ENCODE peak calls at places on chromosome 6, in nine cellular contexts. One of them, this sample, is unnamed.
A peak's percentile ranks its signal among the peaks of the same experiment; 100 is the strongest.

GRCh38 chr6:14084388-14084787 is 33.2 kb upstream of the CD83 start:
- DNase-seq in H1: no peak
- DNase-seq in breast epithelium: no peak
- DNase-seq in heart left ventricle: no peak
- DNase-seq in HCT116: no peak
- DNase-seq in Peyer's patch: no peak
- DNase-seq in IMR-90: no peak
- DNase-seq in endothelial cell of umbilical vein: no peak
- DNase-seq in body of pancreas: no peak
- DNase-seq in this sample: no peak

GRCh38 chr6:115618311-115618710 is 442.4 kb downstream of the FRK start:
- DNase-seq in H1: no peak
- DNase-seq in breast epithelium: no peak
- DNase-seq in heart left ventricle: no peak
- DNase-seq in HCT116: no peak
- DNase-seq in Peyer's patch: no peak
- DNase-seq in IMR-90: no peak
- DNase-seq in endothelial cell of umbilical vein: no peak
- DNase-seq in body of pancreas: no peak
- DNase-seq in this sample: no peak

GRCh38 chr6:149032599-149033405 is 284.7 kb upstream of the TAB2 start:
- DNase-seq in H1: no peak
- DNase-seq in breast epithelium: no peak
- DNase-seq in heart left ventricle: no peak
- DNase-seq in HCT116: no peak
- DNase-seq in Peyer's patch: no peak
- DNase-seq in IMR-90: peak; percentile 84
- DNase-seq in endothelial cell of umbilical vein: no peak
- DNase-seq in body of pancreas: peak; percentile 28
- DNase-seq in this sample: no peak

GRCh38 chr6:56953597-56954388 is 1.1 kb upstream of the BEND6 start:
- DNase-seq in H1: peak; percentile 72
- DNase-seq in breast epithelium: no peak
- DNase-seq in heart left ventricle: no peak
- DNase-seq in HCT116: no peak
- DNase-seq in Peyer's patch: no peak
- DNase-seq in IMR-90: no peak
- DNase-seq in endothelial cell of umbilical vein: peak; percentile 19
- DNase-seq in body of pancreas: no peak
- DNase-seq in this sample: no peak

GRCh38 chr6:36735110-36735971 is 37.7 kb downstream of the RAB44 start:
- DNase-seq in H1: no peak
- DNase-seq in breast epithelium: no peak
- DNase-seq in heart left ventricle: peak; percentile 88
- DNase-seq in HCT116: no peak
- DNase-seq in Peyer's patch: no peak
- DNase-seq in IMR-90: peak; percentile 76
- DNase-seq in endothelial cell of umbilical vein: peak; percentile 68
- DNase-seq in body of pancreas: peak; percentile 68
- DNase-seq in this sample: no peak

GRCh38 chr6:46781478-46782378 is 11.5 kb upstream of the MEP1A start:
- DNase-seq in H1: no peak
- DNase-seq in breast epithelium: no peak
- DNase-seq in heart left ventricle: peak; percentile 52
- DNase-seq in HCT116: peak; percentile 58
- DNase-seq in Peyer's patch: peak; percentile 30
- DNase-seq in IMR-90: peak; percentile 50
- DNase-seq in endothelial cell of umbilical vein: peak; percentile 63
- DNase-seq in body of pancreas: peak; percentile 52
- DNase-seq in this sample: no peak

GRCh38 chr6:1599469-1599868 is 10.2 kb upstream of the FOXC1 start:
- DNase-seq in H1: no peak
- DNase-seq in breast epithelium: no peak
- DNase-seq in heart left ventricle: no peak
- DNase-seq in HCT116: no peak
- DNase-seq in Peyer's patch: no peak
- DNase-seq in IMR-90: no peak
- DNase-seq in endothelial cell of umbilical vein: no peak
- DNase-seq in body of pancreas: no peak
- DNase-seq in this sample: no peak

GRCh38 chr6:53496100-53496499 is 48.8 kb downstream of the GCLC start:
- DNase-seq in H1: no peak
- DNase-seq in breast epithelium: no peak
- DNase-seq in heart left ventricle: no peak
- DNase-seq in HCT116: no peak
- DNase-seq in Peyer's patch: no peak
- DNase-seq in IMR-90: no peak
- DNase-seq in endothelial cell of umbilical vein: no peak
- DNase-seq in body of pancreas: no peak
- DNase-seq in this sample: no peak

GRCh38 chr6:137286926-137287325 is 67.7 kb upstream of the IFNGR1 start:
- DNase-seq in H1: no peak
- DNase-seq in breast epithelium: no peak
- DNase-seq in heart left ventricle: no peak
- DNase-seq in HCT116: no peak
- DNase-seq in Peyer's patch: no peak
- DNase-seq in IMR-90: peak; percentile 30
- DNase-seq in endothelial cell of umbilical vein: no peak
- DNase-seq in body of pancreas: no peak
- DNase-seq in this sample: no peak

GRCh38 chr6:161407581-161407980 is 133.7 kb upstream of the AGPAT4 start:
- DNase-seq in H1: no peak
- DNase-seq in breast epithelium: no peak
- DNase-seq in heart left ventricle: no peak
- DNase-seq in HCT116: no peak
- DNase-seq in Peyer's patch: no peak
- DNase-seq in IMR-90: peak; percentile 66
- DNase-seq in endothelial cell of umbilical vein: no peak
- DNase-seq in body of pancreas: no peak
- DNase-seq in this sample: no peak

GRCh38 chr6:26342106-26342999 is 22.6 kb upstream of the BTN3A2 start:
- DNase-seq in H1: no peak
- DNase-seq in breast epithelium: no peak
- DNase-seq in heart left ventricle: no peak
- DNase-seq in HCT116: no peak
- DNase-seq in Peyer's patch: no peak
- DNase-seq in IMR-90: peak; percentile 55
- DNase-seq in endothelial cell of umbilical vein: no peak
- DNase-seq in body of pancreas: no peak
- DNase-seq in this sample: no peak

GRCh38 chr6:84688187-84688878 is 76.1 kb downstream of the TBX18 start:
- DNase-seq in H1: no peak
- DNase-seq in breast epithelium: no peak
- DNase-seq in heart left ventricle: no peak
- DNase-seq in HCT116: no peak
- DNase-seq in Peyer's patch: no peak
- DNase-seq in IMR-90: no peak
- DNase-seq in endothelial cell of umbilical vein: no peak
- DNase-seq in body of pancreas: no peak
- DNase-seq in this sample: no peak

GRCh38 chr6:3367630-3368029 is 89.2 kb downstream of the SLC22A23 start:
- DNase-seq in H1: no peak
- DNase-seq in breast epithelium: no peak
- DNase-seq in heart left ventricle: no peak
- DNase-seq in HCT116: no peak
- DNase-seq in Peyer's patch: no peak
- DNase-seq in IMR-90: no peak
- DNase-seq in endothelial cell of umbilical vein: no peak
- DNase-seq in body of pancreas: no peak
- DNase-seq in this sample: no peak

GRCh38 chr6:130796313-130796905 is 30.8 kb upstream of the SMLR1 start:
- DNase-seq in H1: no peak
- DNase-seq in breast epithelium: no peak
- DNase-seq in heart left ventricle: peak; percentile 22
- DNase-seq in HCT116: no peak
- DNase-seq in Peyer's patch: no peak
- DNase-seq in IMR-90: peak; percentile 59
- DNase-seq in endothelial cell of umbilical vein: peak; percentile 95
- DNase-seq in body of pancreas: no peak
- DNase-seq in this sample: no peak

GRCh38 chr6:4466260-4466659 is 309.9 kb upstream of the CDYL start:
- DNase-seq in H1: no peak
- DNase-seq in breast epithelium: no peak
- DNase-seq in heart left ventricle: no peak
- DNase-seq in HCT116: no peak
- DNase-seq in Peyer's patch: no peak
- DNase-seq in IMR-90: peak; percentile 68
- DNase-seq in endothelial cell of umbilical vein: peak; percentile 76
- DNase-seq in body of pancreas: no peak
- DNase-seq in this sample: no peak

GRCh38 chr6:40996591-40997247 is 42.3 kb downstream of the UNC5CL start:
- DNase-seq in H1: no peak
- DNase-seq in breast epithelium: no peak
- DNase-seq in heart left ventricle: no peak
- DNase-seq in HCT116: no peak
- DNase-seq in Peyer's patch: no peak
- DNase-seq in IMR-90: peak; percentile 17
- DNase-seq in endothelial cell of umbilical vein: peak; percentile 86
- DNase-seq in body of pancreas: peak; percentile 89
- DNase-seq in this sample: no peak

GRCh38 chr6:148973809-148974208 is 227.0 kb downstream of the UST start:
- DNase-seq in H1: peak; percentile 36
- DNase-seq in breast epithelium: no peak
- DNase-seq in heart left ventricle: no peak
- DNase-seq in HCT116: peak; percentile 21
- DNase-seq in Peyer's patch: no peak
- DNase-seq in IMR-90: peak; percentile 66
- DNase-seq in endothelial cell of umbilical vein: no peak
- DNase-seq in body of pancreas: no peak
- DNase-seq in this sample: no peak

GRCh38 chr6:101226677-101227135 is 166.8 kb upstream of the GRIK2 start:
- DNase-seq in H1: peak; percentile 86
- DNase-seq in breast epithelium: no peak
- DNase-seq in heart left ventricle: no peak
- DNase-seq in HCT116: peak; percentile 32
- DNase-seq in Peyer's patch: no peak
- DNase-seq in IMR-90: peak; percentile 3
- DNase-seq in endothelial cell of umbilical vein: no peak
- DNase-seq in body of pancreas: no peak
- DNase-seq in this sample: no peak

GRCh38 chr6:150723857-150724256 is 124.2 kb downstream of the PLEKHG1 start:
- DNase-seq in H1: no peak
- DNase-seq in breast epithelium: no peak
- DNase-seq in heart left ventricle: no peak
- DNase-seq in HCT116: no peak
- DNase-seq in Peyer's patch: no peak
- DNase-seq in IMR-90: no peak
- DNase-seq in endothelial cell of umbilical vein: no peak
- DNase-seq in body of pancreas: no peak
- DNase-seq in this sample: no peak

GRCh38 chr6:63565058-63565726 is 7.1 kb upstream of the LOC128125822 start:
- DNase-seq in H1: no peak
- DNase-seq in breast epithelium: no peak
- DNase-seq in heart left ventricle: no peak
- DNase-seq in HCT116: no peak
- DNase-seq in Peyer's patch: no peak
- DNase-seq in IMR-90: no peak
- DNase-seq in endothelial cell of umbilical vein: no peak
- DNase-seq in body of pancreas: no peak
- DNase-seq in this sample: no peak

GRCh38 chr6:43391448-43392031 is 22.1 kb upstream of the ZNF318 start:
- DNase-seq in H1: no peak
- DNase-seq in breast epithelium: no peak
- DNase-seq in heart left ventricle: no peak
- DNase-seq in HCT116: no peak
- DNase-seq in Peyer's patch: no peak
- DNase-seq in IMR-90: no peak
- DNase-seq in endothelial cell of umbilical vein: no peak
- DNase-seq in body of pancreas: no peak
- DNase-seq in this sample: no peak

GRCh38 chr6:22709804-22710203 is 140.4 kb downstream of the HDGFL1 start:
- DNase-seq in H1: no peak
- DNase-seq in breast epithelium: no peak
- DNase-seq in heart left ventricle: no peak
- DNase-seq in HCT116: no peak
- DNase-seq in Peyer's patch: no peak
- DNase-seq in IMR-90: peak; percentile 50
- DNase-seq in endothelial cell of umbilical vein: no peak
- DNase-seq in body of pancreas: no peak
- DNase-seq in this sample: no peak
- H3K9me3 ChIP-seq in H1: no peaks in the 10 kb centered on the region
- H3K9me3 ChIP-seq in breast epithelium: no peaks in the 10 kb centered on the region
- H3K9me3 ChIP-seq in heart left ventricle: no peaks in the 10 kb centered on the region
- H3K9me3 ChIP-seq in HCT116: no peaks in the 10 kb centered on the region
- H3K9me3 ChIP-seq in Peyer's patch: no peaks in the 10 kb centered on the region
- H3K9me3 ChIP-seq in IMR-90: no peaks in the 10 kb centered on the region
- H3K9me3 ChIP-seq in endothelial cell of umbilical vein: no peaks in the 10 kb centered on the region
- H3K9me3 ChIP-seq in body of pancreas: no peaks in the 10 kb centered on the region
- H3K9me3 ChIP-seq in this sample: no peaks in the 10 kb centered on the region

GRCh38 chr6:138765896-138766487 is 7.6 kb upstream of the CCDC28A start:
- DNase-seq in H1: no peak
- DNase-seq in breast epithelium: no peak
- DNase-seq in heart left ventricle: no peak
- DNase-seq in HCT116: peak; percentile 29
- DNase-seq in Peyer's patch: no peak
- DNase-seq in IMR-90: peak; percentile 56
- DNase-seq in endothelial cell of umbilical vein: peak; percentile 64
- DNase-seq in body of pancreas: no peak
- DNase-seq in this sample: no peak
- TF ChIP-seq POLR2A in H1: no peak
- TF ChIP-seq POLR2A in breast epithelium: no peak
- TF ChIP-seq POLR2A in heart left ventricle: no peak
- TF ChIP-seq POLR2A in HCT116: no peak
- TF ChIP-seq POLR2A in Peyer's patch: no peak
- TF ChIP-seq POLR2A in IMR-90: no peak
- TF ChIP-seq POLR2A in endothelial cell of umbilical vein: no peak
- TF ChIP-seq POLR2A in body of pancreas: no peak
- TF ChIP-seq POLR2A in this sample: no peak

DNA sequence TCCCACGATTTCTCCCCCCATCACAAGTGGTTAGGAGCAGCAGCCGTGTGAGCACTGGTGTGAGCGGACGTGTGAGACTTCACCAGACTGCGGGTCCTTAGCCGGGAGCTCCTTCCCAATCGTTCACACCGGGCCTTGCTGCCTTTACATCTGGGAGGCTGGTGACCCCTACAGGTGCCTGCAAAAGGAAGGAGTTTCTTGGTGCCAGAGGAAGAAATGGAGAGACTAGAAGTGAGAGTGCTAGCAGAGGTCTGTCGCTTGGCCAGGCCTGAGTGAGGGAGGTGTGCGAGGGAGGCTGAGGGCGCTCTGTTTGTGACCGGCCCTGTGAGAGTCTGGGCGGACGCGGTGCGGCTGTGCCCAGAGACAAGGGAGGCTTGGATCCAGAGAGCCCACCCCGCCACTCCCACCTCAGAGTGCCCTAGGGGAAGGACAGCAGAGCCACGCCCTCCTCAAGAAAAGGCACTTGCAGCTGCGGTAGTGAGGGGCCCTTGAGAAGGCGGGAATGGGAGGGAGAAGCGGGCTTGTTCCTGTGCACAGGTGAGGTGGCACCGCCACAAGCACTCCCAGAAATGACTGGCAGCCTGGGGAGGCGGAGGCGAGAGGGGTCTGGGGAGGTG is 10.0 kb upstream of the ARMC2 start:
- DNase-seq in H1: peak; percentile 83
- DNase-seq in breast epithelium: no peak
- DNase-seq in heart left ventricle: no peak
- DNase-seq in HCT116: no peak
- DNase-seq in Peyer's patch: no peak
- DNase-seq in IMR-90: peak; percentile 6
- DNase-seq in endothelial cell of umbilical vein: no peak
- DNase-seq in body of pancreas: no peak
- DNase-seq in this sample: no peak
- TF ChIP-seq CTCF in H1: peak; percentile 72
- TF ChIP-seq CTCF in breast epithelium: no peak
- TF ChIP-seq CTCF in heart left ventricle: no peak
- TF ChIP-seq CTCF in HCT116: peak; percentile 25
- TF ChIP-seq CTCF in Peyer's patch: no peak
- TF ChIP-seq CTCF in IMR-90: peak; percentile 24
- TF ChIP-seq CTCF in endothelial cell of umbilical vein: no peak
- TF ChIP-seq CTCF in body of pancreas: peak; percentile 21
- TF ChIP-seq CTCF in this sample: no peak

GRCh38 chr6:15643542-15643941 is 19.3 kb downstream of the DTNBP1 start:
- DNase-seq in H1: no peak
- DNase-seq in breast epithelium: no peak
- DNase-seq in heart left ventricle: no peak
- DNase-seq in HCT116: no peak
- DNase-seq in Peyer's patch: no peak
- DNase-seq in IMR-90: no peak
- DNase-seq in endothelial cell of umbilical vein: no peak
- DNase-seq in body of pancreas: no peak
- DNase-seq in this sample: no peak
- H3K9me3 ChIP-seq in H1: no peaks in the 10 kb centered on the region
- H3K9me3 ChIP-seq in breast epithelium: peaks cover 22% of the 10 kb centered on the region
- H3K9me3 ChIP-seq in heart left ventricle: peaks cover 15% of the 10 kb centered on the region
- H3K9me3 ChIP-seq in HCT116: peaks cover 5% of the 10 kb centered on the region
- H3K9me3 ChIP-seq in Peyer's patch: no peaks in the 10 kb centered on the region
- H3K9me3 ChIP-seq in IMR-90: peaks cover 8% of the 10 kb centered on the region
- H3K9me3 ChIP-seq in endothelial cell of umbilical vein: no peaks in the 10 kb centered on the region
- H3K9me3 ChIP-seq in body of pancreas: no peaks in the 10 kb centered on the region
- H3K9me3 ChIP-seq in this sample: no peaks in the 10 kb centered on the region